ENCODE peak calls at places on chromosome 2, in six cellular contexts. One of them, this sample, is unnamed.

GRCh38 chr2:115162454-115163293 is 720.2 kb downstream of the DPP10 start:
- DNase-seq in cardiac fibroblast: no peak
- DNase-seq in fibroblast of mammary gland: no peak
- DNase-seq in CD8-positive, alpha-beta T cell: no peak
- DNase-seq in AG09309: no peak
- DNase-seq in GM12865: no peak
- DNase-seq in this sample: no peak

GRCh38 chr2:207252979-207253640 is 87.4 kb upstream of the KLF7 start:
- DNase-seq in cardiac fibroblast: no peak
- DNase-seq in fibroblast of mammary gland: peak
- DNase-seq in CD8-positive, alpha-beta T cell: no peak
- DNase-seq in AG09309: no peak
- DNase-seq in GM12865: no peak
- DNase-seq in this sample: no peak

GRCh38 chr2:9753276-9753600 is 90.0 kb upstream of the TAF1B start:
- DNase-seq in cardiac fibroblast: peak
- DNase-seq in fibroblast of mammary gland: peak
- DNase-seq in CD8-positive, alpha-beta T cell: peak
- DNase-seq in AG09309: peak
- DNase-seq in GM12865: peak
- DNase-seq in this sample: peak

GRCh38 chr2:46236006-46236875 is 61.0 kb upstream of the EPAS1 start:
- DNase-seq in cardiac fibroblast: no peak
- DNase-seq in fibroblast of mammary gland: peak
- DNase-seq in CD8-positive, alpha-beta T cell: no peak
- DNase-seq in AG09309: no peak
- DNase-seq in GM12865: no peak
- DNase-seq in this sample: peak

GRCh38 chr2:98263362-98263761 is 82.9 kb upstream of the CNGA3 start:
- DNase-seq in cardiac fibroblast: no peak
- DNase-seq in fibroblast of mammary gland: no peak
- DNase-seq in CD8-positive, alpha-beta T cell: no peak
- DNase-seq in AG09309: no peak
- DNase-seq in GM12865: no peak
- DNase-seq in this sample: no peak

GRCh38 chr2:20635096-20635475 is 15.8 kb downstream of the HS1BP3 start:
- DNase-seq in cardiac fibroblast: no peak
- DNase-seq in fibroblast of mammary gland: no peak
- DNase-seq in CD8-positive, alpha-beta T cell: no peak
- DNase-seq in AG09309: no peak
- DNase-seq in GM12865: no peak
- DNase-seq in this sample: no peak

GRCh38 chr2:26770986-26771586 is 7.0 kb downstream of the SLC35F6 start:
- DNase-seq in cardiac fibroblast: peak
- DNase-seq in fibroblast of mammary gland: peak
- DNase-seq in CD8-positive, alpha-beta T cell: no peak
- DNase-seq in AG09309: peak
- DNase-seq in GM12865: peak
- DNase-seq in this sample: peak

GRCh38 chr2:201978988-201979387 is 54.7 kb upstream of the FZD7 start:
- DNase-seq in cardiac fibroblast: no peak
- DNase-seq in fibroblast of mammary gland: no peak
- DNase-seq in CD8-positive, alpha-beta T cell: no peak
- DNase-seq in AG09309: no peak
- DNase-seq in GM12865: no peak
- DNase-seq in this sample: no peak

GRCh38 chr2:88671786-88672427 is 19.6 kb upstream of the RPIA start:
- DNase-seq in cardiac fibroblast: peak
- DNase-seq in fibroblast of mammary gland: peak
- DNase-seq in CD8-positive, alpha-beta T cell: no peak
- DNase-seq in AG09309: no peak
- DNase-seq in GM12865: peak
- DNase-seq in this sample: peak

GRCh38 chr2:105357122-105357521 is 19.8 kb downstream of the C2orf49 start:
- DNase-seq in cardiac fibroblast: no peak
- DNase-seq in fibroblast of mammary gland: no peak
- DNase-seq in CD8-positive, alpha-beta T cell: no peak
- DNase-seq in AG09309: no peak
- DNase-seq in GM12865: no peak
- DNase-seq in this sample: no peak

GRCh38 chr2:30404354-30405265 is 42.4 kb upstream of the LCLAT1 start:
- DNase-seq in cardiac fibroblast: peak
- DNase-seq in fibroblast of mammary gland: peak
- DNase-seq in CD8-positive, alpha-beta T cell: no peak
- DNase-seq in AG09309: no peak
- DNase-seq in GM12865: no peak
- DNase-seq in this sample: peak

GRCh38 chr2:202771741-202772470 is 99.7 kb downstream of the ICA1L start:
- DNase-seq in cardiac fibroblast: peak
- DNase-seq in fibroblast of mammary gland: peak
- DNase-seq in CD8-positive, alpha-beta T cell: no peak
- DNase-seq in AG09309: no peak
- DNase-seq in GM12865: no peak
- DNase-seq in this sample: peak

GRCh38 chr2:170974304-170974993 is 45.4 kb downstream of the GORASP2 start:
- DNase-seq in cardiac fibroblast: peak
- DNase-seq in fibroblast of mammary gland: peak
- DNase-seq in CD8-positive, alpha-beta T cell: no peak
- DNase-seq in AG09309: no peak
- DNase-seq in GM12865: no peak
- DNase-seq in this sample: peak

GRCh38 chr2:148042219-148042618 is 21.3 kb downstream of the MBD5 start:
- DNase-seq in cardiac fibroblast: no peak
- DNase-seq in fibroblast of mammary gland: no peak
- DNase-seq in CD8-positive, alpha-beta T cell: no peak
- DNase-seq in AG09309: no peak
- DNase-seq in GM12865: peak
- DNase-seq in this sample: no peak

GRCh38 chr2:15638720-15639119 is 47.1 kb downstream of the DDX1 start:
- DNase-seq in cardiac fibroblast: peak
- DNase-seq in fibroblast of mammary gland: peak
- DNase-seq in CD8-positive, alpha-beta T cell: no peak
- DNase-seq in AG09309: peak
- DNase-seq in GM12865: no peak
- DNase-seq in this sample: peak

GRCh38 chr2:159091381-159091780 is 122.9 kb downstream of the TANC1 start:
- DNase-seq in cardiac fibroblast: peak
- DNase-seq in fibroblast of mammary gland: peak
- DNase-seq in CD8-positive, alpha-beta T cell: no peak
- DNase-seq in AG09309: no peak
- DNase-seq in GM12865: no peak
- DNase-seq in this sample: peak

GRCh38 chr2:101788995-101789970 is 91.8 kb downstream of the MAP4K4 start:
- DNase-seq in cardiac fibroblast: peak
- DNase-seq in fibroblast of mammary gland: peak
- DNase-seq in CD8-positive, alpha-beta T cell: no peak
- DNase-seq in AG09309: no peak
- DNase-seq in GM12865: no peak
- DNase-seq in this sample: no peak

GRCh38 chr2:220077488-220077887 is 450.1 kb downstream of the SLC4A3 start:
- DNase-seq in cardiac fibroblast: peak
- DNase-seq in fibroblast of mammary gland: peak
- DNase-seq in CD8-positive, alpha-beta T cell: no peak
- DNase-seq in AG09309: peak
- DNase-seq in GM12865: no peak
- DNase-seq in this sample: peak

GRCh38 chr2:95530734-95531133 is 46.2 kb upstream of the TRIM43B start:
- DNase-seq in cardiac fibroblast: peak
- DNase-seq in fibroblast of mammary gland: peak
- DNase-seq in CD8-positive, alpha-beta T cell: no peak
- DNase-seq in AG09309: peak
- DNase-seq in GM12865: peak
- DNase-seq in this sample: peak

GRCh38 chr2:23698116-23698732 is 228.7 kb downstream of the ATAD2B start:
- DNase-seq in cardiac fibroblast: no peak
- DNase-seq in fibroblast of mammary gland: no peak
- DNase-seq in CD8-positive, alpha-beta T cell: no peak
- DNase-seq in AG09309: no peak
- DNase-seq in GM12865: no peak
- DNase-seq in this sample: no peak

GRCh38 chr2:233399306-233400225 is 45.3 kb downstream of the DGKD start:
- DNase-seq in cardiac fibroblast: no peak
- DNase-seq in fibroblast of mammary gland: no peak
- DNase-seq in CD8-positive, alpha-beta T cell: no peak
- DNase-seq in AG09309: no peak
- DNase-seq in GM12865: no peak
- DNase-seq in this sample: no peak

GRCh38 chr2:20953146-20953824 is 90.6 kb downstream of the APOB start:
- DNase-seq in cardiac fibroblast: no peak
- DNase-seq in fibroblast of mammary gland: no peak
- DNase-seq in CD8-positive, alpha-beta T cell: no peak
- DNase-seq in AG09309: no peak
- DNase-seq in GM12865: no peak
- DNase-seq in this sample: no peak

GRCh38 chr2:43180901-43181300 is 45.5 kb downstream of the ZFP36L2 start:
- DNase-seq in cardiac fibroblast: no peak
- DNase-seq in fibroblast of mammary gland: no peak
- DNase-seq in CD8-positive, alpha-beta T cell: no peak
- DNase-seq in AG09309: no peak
- DNase-seq in GM12865: no peak
- DNase-seq in this sample: no peak

GRCh38 chr2:8457620-8458255 is 224.1 kb upstream of the ID2 start:
- DNase-seq in cardiac fibroblast: no peak
- DNase-seq in fibroblast of mammary gland: no peak
- DNase-seq in CD8-positive, alpha-beta T cell: no peak
- DNase-seq in AG09309: no peak
- DNase-seq in GM12865: no peak
- DNase-seq in this sample: no peak

GRCh38 chr2:201450910-201451329 is 338 bp downstream of the TRAK2 start:
- DNase-seq in cardiac fibroblast: peak
- DNase-seq in fibroblast of mammary gland: peak
- DNase-seq in CD8-positive, alpha-beta T cell: no peak
- DNase-seq in AG09309: no peak
- DNase-seq in GM12865: no peak
- DNase-seq in this sample: peak

GRCh38 chr2:170660406-170660805 is 54.7 kb upstream of the SP5 start:
- DNase-seq in cardiac fibroblast: peak
- DNase-seq in fibroblast of mammary gland: peak
- DNase-seq in CD8-positive, alpha-beta T cell: no peak
- DNase-seq in AG09309: no peak
- DNase-seq in GM12865: no peak
- DNase-seq in this sample: peak

GRCh38 chr2:223947711-223948205 is 2.6 kb upstream of the WDFY1 start:
- DNase-seq in cardiac fibroblast: no peak
- DNase-seq in fibroblast of mammary gland: no peak
- DNase-seq in CD8-positive, alpha-beta T cell: no peak
- DNase-seq in AG09309: no peak
- DNase-seq in GM12865: no peak
- DNase-seq in this sample: no peak

GRCh38 chr2:221895366-221896121 is 323.4 kb upstream of the EPHA4 start:
- DNase-seq in cardiac fibroblast: peak
- DNase-seq in fibroblast of mammary gland: peak
- DNase-seq in CD8-positive, alpha-beta T cell: no peak
- DNase-seq in AG09309: no peak
- DNase-seq in GM12865: no peak
- DNase-seq in this sample: peak

GRCh38 chr2:188278388-188279092 is 13.1 kb upstream of the GULP1 start:
- DNase-seq in cardiac fibroblast: no peak
- DNase-seq in fibroblast of mammary gland: no peak
- DNase-seq in CD8-positive, alpha-beta T cell: no peak
- DNase-seq in AG09309: no peak
- DNase-seq in GM12865: no peak
- DNase-seq in this sample: no peak
- H3K4me3 ChIP-seq in cardiac fibroblast: no peak
- H3K4me3 ChIP-seq in fibroblast of mammary gland: no peak
- H3K4me3 ChIP-seq in CD8-positive, alpha-beta T cell: no peak
- H3K4me3 ChIP-seq in AG09309: no peak
- H3K4me3 ChIP-seq in GM12865: no peak
- H3K4me3 ChIP-seq in this sample: no peak

DNA sequence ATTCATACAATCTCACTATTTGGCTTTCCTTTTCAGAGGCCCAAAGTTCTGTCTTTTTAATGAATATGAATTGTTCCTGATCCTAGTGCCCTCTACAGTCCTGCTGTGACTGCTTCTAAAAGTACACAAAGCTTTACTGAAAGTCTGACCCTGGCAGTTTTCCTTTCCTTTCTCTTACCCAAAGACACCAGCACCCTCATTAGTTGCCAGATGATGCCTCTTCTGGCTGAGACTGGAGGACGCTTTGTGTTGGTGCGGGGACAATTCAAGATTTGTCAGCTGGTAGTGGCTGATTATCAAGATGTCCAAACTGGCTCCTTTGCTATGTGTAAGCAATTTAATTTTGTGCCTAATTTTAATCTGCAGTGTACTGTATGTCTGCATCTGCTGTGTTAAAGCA is 81.8 kb upstream of the CDCA7 start:
- DNase-seq in cardiac fibroblast: no peak
- DNase-seq in fibroblast of mammary gland: no peak
- DNase-seq in CD8-positive, alpha-beta T cell: no peak
- DNase-seq in AG09309: no peak
- DNase-seq in GM12865: no peak
- DNase-seq in this sample: no peak
- TF ChIP-seq CTCF in cardiac fibroblast: no peak
- TF ChIP-seq CTCF in fibroblast of mammary gland: no peak
- TF ChIP-seq CTCF in CD8-positive, alpha-beta T cell: no peak
- TF ChIP-seq CTCF in AG09309: no peak
- TF ChIP-seq CTCF in GM12865: no peak
- TF ChIP-seq CTCF in this sample: no peak

GRCh38 chr2:164567335-164567989 is 53.8 kb downstream of the GRB14 start:
- DNase-seq in cardiac fibroblast: no peak
- DNase-seq in fibroblast of mammary gland: no peak
- DNase-seq in CD8-positive, alpha-beta T cell: no peak
- DNase-seq in AG09309: no peak
- DNase-seq in GM12865: no peak
- DNase-seq in this sample: no peak
- H3K4me3 ChIP-seq in cardiac fibroblast: no peak
- H3K4me3 ChIP-seq in fibroblast of mammary gland: no peak
- H3K4me3 ChIP-seq in CD8-positive, alpha-beta T cell: no peak
- H3K4me3 ChIP-seq in AG09309: no peak
- H3K4me3 ChIP-seq in GM12865: no peak
- H3K4me3 ChIP-seq in this sample: no peak

DNA sequence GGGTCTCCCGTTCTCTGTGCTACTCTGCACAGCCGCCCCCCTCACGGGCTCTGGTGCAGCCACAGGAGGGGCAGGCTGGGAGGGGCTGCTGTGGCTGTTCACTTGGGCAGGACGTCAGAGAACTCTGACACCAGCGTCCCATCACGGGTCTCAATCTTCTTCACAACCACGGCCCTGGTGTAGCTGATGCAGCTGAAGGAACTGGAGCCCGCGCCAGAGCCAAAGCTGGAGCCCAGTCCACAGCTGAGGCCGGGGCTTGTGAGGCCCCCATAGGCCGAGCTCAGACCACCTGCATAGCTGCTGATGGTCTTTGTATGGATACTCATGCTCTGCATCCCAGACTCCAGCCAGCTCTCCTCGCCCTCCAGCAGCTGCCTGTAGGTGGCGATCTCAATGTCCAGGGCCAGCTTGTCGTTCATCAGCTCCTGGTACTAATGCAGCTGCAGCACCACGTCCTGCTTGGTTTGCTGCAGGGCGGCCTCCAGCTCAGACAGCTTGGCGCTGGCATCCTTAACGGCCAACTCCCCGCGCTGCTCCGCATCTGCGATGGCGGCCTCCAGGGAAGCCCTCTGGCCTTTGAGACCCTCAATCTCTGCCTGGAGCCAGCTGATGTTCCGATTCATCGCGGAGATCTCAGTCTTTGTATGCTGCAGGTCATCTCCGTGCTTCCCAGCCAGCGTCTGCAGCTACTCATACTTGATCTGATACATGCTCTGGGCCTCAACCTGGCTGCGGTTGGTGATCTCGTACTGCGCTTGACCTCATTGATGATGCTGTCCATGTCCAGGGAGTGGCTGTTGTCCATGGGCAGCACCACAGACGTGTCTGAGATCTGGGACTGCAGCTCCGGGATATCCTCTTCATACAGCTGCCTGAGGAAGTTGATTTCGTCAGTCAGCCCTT is 7.4 kb upstream of the DUSP19 start:
- DNase-seq in cardiac fibroblast: peak
- DNase-seq in fibroblast of mammary gland: peak
- DNase-seq in CD8-positive, alpha-beta T cell: no peak
- DNase-seq in AG09309: no peak
- DNase-seq in GM12865: peak
- DNase-seq in this sample: peak
- TF ChIP-seq CTCF in cardiac fibroblast: peak
- TF ChIP-seq CTCF in fibroblast of mammary gland: peak
- TF ChIP-seq CTCF in CD8-positive, alpha-beta T cell: no peak
- TF ChIP-seq CTCF in AG09309: peak
- TF ChIP-seq CTCF in GM12865: peak
- TF ChIP-seq CTCF in this sample: peak

This sample was measured in fibroblast of the aortic adventitia.